ENCODE peak calls at places on chromosome 2, in six cellular contexts. E, S, A, B, N and F are unnamed samples.

GRCh38 chr2:62407838-62408589 is 98.0 kb downstream of the TMEM17 start:
- DNase-seq in S (no peak), E (no peak), B (no peak), A (no peak), N (no peak), F (no peak)

GRCh38 chr2:207974214-207974600 is 51.1 kb downstream of the PLEKHM3 start:
- DNase-seq in B (no peak), S (no peak), E (peak), N (no peak), A (no peak), F (no peak)

GRCh38 chr2:106868199-106868598 is 17.8 kb downstream of the ST6GAL2 start:
- DNase-seq in A (no peak), N (no peak), E (no peak), S (no peak), B (peak), F (no peak)

GRCh38 chr2:70090706-70091334 is 3.5 kb downstream of the PCBP1 start:
- DNase-seq in S (no peak), E (no peak), A (no peak), N (no peak), B (no peak), F (no peak)

GRCh38 chr2:54524236-54524991 is 68.3 kb downstream of the SPTBN1 start:
- DNase-seq in A (peak), N (peak), B (no peak), S (peak), E (peak), F (peak)

GRCh38 chr2:80302465-80303005 is 2.0 kb downstream of the LRRTM1 start:
- DNase-seq in B (no peak), E (no peak), N (no peak), S (no peak), A (no peak), F (no peak)

GRCh38 chr2:207484444-207485391 is 45.0 kb upstream of the CREB1 start:
- DNase-seq in A (no peak), B (no peak), N (no peak), S (no peak), E (no peak), F (no peak)

GRCh38 chr2:41321341-41321740 is 726.5 kb upstream of the PKDCC start:
- DNase-seq in E (peak), S (no peak), N (no peak), B (no peak), A (no peak), F (no peak)

GRCh38 chr2:226760412-226761194 is 39.0 kb downstream of the IRS1 start:
- DNase-seq in E (no peak), B (no peak), S (peak), N (peak), A (no peak), F (peak)

GRCh38 chr2:145464901-145465300 is 945.0 kb upstream of the ZEB2 start:
- DNase-seq in S (no peak), B (no peak), E (no peak), N (no peak), A (no peak), F (no peak)

GRCh38 chr2:12087671-12088380 is 341.4 kb downstream of the LPIN1 start:
- DNase-seq in A (peak), B (no peak), S (no peak), E (peak), N (peak), F (no peak)

GRCh38 chr2:26462511-26463251 is 15.2 kb downstream of the OTOF start:
- DNase-seq in B (peak), A (peak), N (peak), E (peak), S (peak), F (peak)

GRCh38 chr2:191048073-191048472 is 34.1 kb upstream of the STAT1 start:
- DNase-seq in A (no peak), E (no peak), B (no peak), N (peak), S (no peak), F (no peak)

GRCh38 chr2:79994161-79994560 is 310.4 kb downstream of the LRRTM1 start:
- DNase-seq in A (no peak), N (peak), E (no peak), S (no peak), B (no peak), F (no peak)

GRCh38 chr2:188189356-188189755 is 102.3 kb upstream of the GULP1 start:
- DNase-seq in B (no peak), E (no peak), N (peak), A (no peak), S (no peak), F (no peak)

GRCh38 chr2:27306136-27306535 is 2.1 kb downstream of the UCN start:
- DNase-seq in E (no peak), S (no peak), A (no peak), N (no peak), B (no peak), F (no peak)

GRCh38 chr2:15538792-15539191 is 22.3 kb downstream of the NBAS start:
- DNase-seq in A (no peak), E (no peak), B (no peak), S (no peak), N (no peak), F (no peak)

GRCh38 chr2:46448656-46449055 is 30.7 kb upstream of the TMEM247 start:
- DNase-seq in B (no peak), E (no peak), A (no peak), N (no peak), S (no peak), F (no peak)

GRCh38 chr2:234256516-234256915 is 206.0 kb downstream of the SPP2 start:
- DNase-seq in E (peak), B (no peak), A (no peak), N (no peak), S (no peak), F (no peak)

GRCh38 chr2:32715391-32715841 is 87.6 kb downstream of the TTC27 start:
- DNase-seq in B (no peak), A (no peak), E (no peak), S (no peak), N (peak), F (no peak)

GRCh38 chr2:120279708-120280107 is 27.1 kb downstream of the RALB start:
- DNase-seq in E (no peak), S (no peak), B (no peak), A (no peak), N (no peak), F (no peak)

GRCh38 chr2:197198890-197199289 is 111.7 kb downstream of the ANKRD44 start:
- DNase-seq in N (no peak), A (peak), S (no peak), E (no peak), B (no peak), F (no peak)

GRCh38 chr2:18525236-18525635 is 35.2 kb downstream of the RDH14 start:
- DNase-seq in N (no peak), B (no peak), A (no peak), S (no peak), E (no peak), F (no peak)